ENCODE peak calls at places on chromosomes 6 and 20, in four cellular contexts. One of them, this sample, is unnamed.
A peak's percentile ranks its signal among the peaks of the same experiment; 100 is the strongest.

GRCh38 chr20:46199198-46199597 is 81.1 kb downstream of the CD40 start:
- DNase-seq in K562: peak; percentile 67
- DNase-seq in GM12878: no peak
- DNase-seq in HepG2: no peak
- DNase-seq in this sample: peak; percentile 95

GRCh38 chr6:56144538-56145324 is 102.6 kb downstream of the COL21A1 start:
- DNase-seq in K562: no peak
- DNase-seq in GM12878: no peak
- DNase-seq in HepG2: no peak
- DNase-seq in this sample: no peak

GRCh38 chr6:116208056-116208785 is 45.7 kb downstream of the TSPYL4 start:
- DNase-seq in K562: no peak
- DNase-seq in GM12878: no peak
- DNase-seq in HepG2: no peak
- DNase-seq in this sample: no peak

GRCh38 chr6:125781307-125781868 is 9.4 kb upstream of the NCOA7 start:
- DNase-seq in K562: peak; percentile 44
- DNase-seq in GM12878: no peak
- DNase-seq in HepG2: no peak
- DNase-seq in this sample: peak; percentile 22

GRCh38 chr20:21618697-21619421 is 86.6 kb upstream of the PAX1 start:
- DNase-seq in K562: peak; percentile 6
- DNase-seq in GM12878: peak; percentile 17
- DNase-seq in HepG2: no peak
- DNase-seq in this sample: no peak

GRCh38 chr6:2126351-2126750 is 119.1 kb downstream of the GMDS start:
- DNase-seq in K562: no peak
- DNase-seq in GM12878: no peak
- DNase-seq in HepG2: no peak
- DNase-seq in this sample: no peak

GRCh38 chr6:1015819-1016218 is 296.1 kb upstream of the FOXQ1 start:
- DNase-seq in K562: peak; percentile 6
- DNase-seq in GM12878: no peak
- DNase-seq in HepG2: peak; percentile 64
- DNase-seq in this sample: no peak

GRCh38 chr6:167475947-167476346 is 151.1 kb downstream of the TTLL2 start:
- DNase-seq in K562: no peak
- DNase-seq in GM12878: no peak
- DNase-seq in HepG2: no peak
- DNase-seq in this sample: peak; percentile 72

GRCh38 chr6:170307080-170307545 is 555 bp downstream of the FAM120B start:
- DNase-seq in K562: no peak
- DNase-seq in GM12878: no peak
- DNase-seq in HepG2: no peak
- DNase-seq in this sample: no peak

GRCh38 chr6:18203786-18204185 is 48.6 kb downstream of the KDM1B start:
- DNase-seq in K562: no peak
- DNase-seq in GM12878: no peak
- DNase-seq in HepG2: no peak
- DNase-seq in this sample: no peak

GRCh38 chr6:2848851-2849250 is 7.2 kb upstream of the SERPINB1 start:
- DNase-seq in K562: peak; percentile 79
- DNase-seq in GM12878: no peak
- DNase-seq in HepG2: no peak
- DNase-seq in this sample: peak; percentile 84

GRCh38 chr6:17917837-17918763 is 69.3 kb downstream of the KIF13A start:
- DNase-seq in K562: no peak
- DNase-seq in GM12878: no peak
- DNase-seq in HepG2: no peak
- DNase-seq in this sample: no peak

GRCh38 chr20:51042064-51042463 is 19.2 kb upstream of the KCNG1 start:
- DNase-seq in K562: no peak
- DNase-seq in GM12878: no peak
- DNase-seq in HepG2: no peak
- DNase-seq in this sample: peak; percentile 47

GRCh38 chr6:115404451-115404850 is 656.2 kb downstream of the FRK start:
- DNase-seq in K562: no peak
- DNase-seq in GM12878: no peak
- DNase-seq in HepG2: no peak
- DNase-seq in this sample: no peak

GRCh38 chr6:101613556-101613955 is 220.0 kb downstream of the GRIK2 start:
- DNase-seq in K562: no peak
- DNase-seq in GM12878: no peak
- DNase-seq in HepG2: no peak
- DNase-seq in this sample: no peak

GRCh38 chr6:150865043-150865405 is 478 bp upstream of the MTHFD1L start:
- DNase-seq in K562: no peak
- DNase-seq in GM12878: no peak
- DNase-seq in HepG2: no peak
- DNase-seq in this sample: no peak

GRCh38 chr6:170344631-170345576 is 38.3 kb downstream of the FAM120B start:
- DNase-seq in K562: peak; percentile 32
- DNase-seq in GM12878: peak; percentile 20
- DNase-seq in HepG2: peak; percentile 55
- DNase-seq in this sample: no peak

GRCh38 chr6:144652292-144652891 is 367.3 kb downstream of the UTRN start:
- DNase-seq in K562: no peak
- DNase-seq in GM12878: no peak
- DNase-seq in HepG2: peak; percentile 89
- DNase-seq in this sample: no peak

GRCh38 chr20:12969071-12969669 is 39.6 kb upstream of the SPTLC3 start:
- DNase-seq in K562: no peak
- DNase-seq in GM12878: no peak
- DNase-seq in HepG2: peak; percentile 47
- DNase-seq in this sample: no peak

GRCh38 chr20:8798505-8798904 is 270.4 kb upstream of the PLCB4 start:
- DNase-seq in K562: no peak
- DNase-seq in GM12878: no peak
- DNase-seq in HepG2: no peak
- DNase-seq in this sample: no peak

GRCh38 chr20:16243470-16243869 is 329.8 kb downstream of the KIF16B start:
- DNase-seq in K562: no peak
- DNase-seq in GM12878: no peak
- DNase-seq in HepG2: peak; percentile 22
- DNase-seq in this sample: no peak

GRCh38 chr20:17960927-17961599 is 7.5 kb downstream of the SNX5 start:
- DNase-seq in K562: no peak
- DNase-seq in GM12878: no peak
- DNase-seq in HepG2: peak; percentile 91
- DNase-seq in this sample: no peak

GRCh38 chr6:144797881-144798589 is 512.9 kb downstream of the UTRN start:
- DNase-seq in K562: no peak
- DNase-seq in GM12878: no peak
- DNase-seq in HepG2: no peak
- DNase-seq in this sample: no peak

GRCh38 chr6:87155920-87156600 is 695 bp downstream of the ZNF292 start:
- DNase-seq in K562: peak; percentile 74
- DNase-seq in GM12878: no peak
- DNase-seq in HepG2: peak; percentile 39
- DNase-seq in this sample: peak; percentile 85

GRCh38 chr20:1185781-1186334 is 1.1 kb upstream of the TMEM74B start:
- DNase-seq in K562: peak; percentile 83
- DNase-seq in GM12878: no peak
- DNase-seq in HepG2: peak; percentile 63
- DNase-seq in this sample: peak; percentile 81

GRCh38 chr6:109454483-109455160 is 950 bp downstream of the MICAL1 start:
- DNase-seq in K562: no peak
- DNase-seq in GM12878: peak; percentile 48
- DNase-seq in HepG2: no peak
- DNase-seq in this sample: peak; percentile 48

GRCh38 chr6:167932468-167933276 is 64.8 kb upstream of the KIF25 start:
- DNase-seq in K562: no peak
- DNase-seq in GM12878: no peak
- DNase-seq in HepG2: peak; percentile 88
- DNase-seq in this sample: no peak

GRCh38 chr6:44022296-44022661 is 105.0 kb downstream of the MRPL14 start:
- DNase-seq in K562: no peak
- DNase-seq in GM12878: no peak
- DNase-seq in HepG2: no peak
- DNase-seq in this sample: no peak

GRCh38 chr6:145829102-145829501 is 14.5 kb upstream of the FBXO30 start:
- DNase-seq in K562: no peak
- DNase-seq in GM12878: no peak
- DNase-seq in HepG2: no peak
- DNase-seq in this sample: peak; percentile 15

GRCh38 chr20:63080811-63081210 is 74.0 kb upstream of the BHLHE23 start:
- DNase-seq in K562: no peak
- DNase-seq in GM12878: no peak
- DNase-seq in HepG2: no peak
- DNase-seq in this sample: no peak
- TF ChIP-seq POLR2AphosphoS5 in K562: no peak
- TF ChIP-seq POLR2AphosphoS5 in GM12878: no peak
- TF ChIP-seq POLR2AphosphoS5 in HepG2: no peak
- TF ChIP-seq POLR2AphosphoS5 in this sample: no peak

DNA sequence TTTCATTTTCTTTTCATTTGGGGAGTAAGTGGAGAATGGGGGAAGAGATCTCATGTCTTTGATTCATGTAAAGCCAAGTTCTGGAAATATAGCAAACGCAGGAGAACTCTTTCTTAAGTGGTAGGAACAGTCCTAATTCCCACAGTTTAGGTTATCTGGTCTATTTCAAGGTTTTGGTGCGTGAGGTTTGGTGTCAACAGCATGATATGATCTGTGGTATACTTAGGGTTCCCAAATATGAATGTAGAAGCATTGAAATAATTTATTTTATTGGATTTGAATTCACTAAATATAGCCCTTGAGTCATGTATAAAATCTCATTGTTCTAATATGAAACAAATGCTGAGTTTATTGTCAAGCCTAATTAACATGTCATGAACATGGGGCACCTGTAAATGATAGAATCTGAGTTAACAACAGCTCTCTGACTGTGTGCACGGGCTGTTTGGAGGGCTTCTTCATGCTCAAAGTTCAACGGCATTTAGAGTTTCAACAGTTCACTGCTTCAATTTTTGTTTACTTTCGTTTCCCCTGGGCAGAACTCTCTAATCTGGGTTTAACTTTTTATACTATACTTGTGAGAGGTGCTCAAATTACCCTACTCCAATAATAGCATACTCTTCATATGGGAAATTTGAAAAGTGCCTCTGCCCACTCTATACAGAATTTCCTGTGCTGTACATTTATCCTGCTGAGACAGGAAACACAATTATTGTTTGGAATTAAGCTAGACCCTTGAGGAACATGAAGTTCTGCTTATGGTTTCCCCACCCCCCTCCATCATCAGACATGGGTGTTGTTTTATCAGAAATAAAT is 236.3 kb upstream of the ZNF217 start:
- DNase-seq in K562: peak; percentile 30
- DNase-seq in GM12878: no peak
- DNase-seq in HepG2: peak; percentile 94
- DNase-seq in this sample: no peak
- H3K4me1 ChIP-seq in K562: no peaks in the 10 kb centered on the region
- H3K4me1 ChIP-seq in GM12878: peaks cover 48% of the 10 kb centered on the region
- H3K4me1 ChIP-seq in HepG2: peaks cover 64% of the 10 kb centered on the region
- H3K4me1 ChIP-seq in this sample: peaks cover 39% of the 10 kb centered on the region

DNA sequence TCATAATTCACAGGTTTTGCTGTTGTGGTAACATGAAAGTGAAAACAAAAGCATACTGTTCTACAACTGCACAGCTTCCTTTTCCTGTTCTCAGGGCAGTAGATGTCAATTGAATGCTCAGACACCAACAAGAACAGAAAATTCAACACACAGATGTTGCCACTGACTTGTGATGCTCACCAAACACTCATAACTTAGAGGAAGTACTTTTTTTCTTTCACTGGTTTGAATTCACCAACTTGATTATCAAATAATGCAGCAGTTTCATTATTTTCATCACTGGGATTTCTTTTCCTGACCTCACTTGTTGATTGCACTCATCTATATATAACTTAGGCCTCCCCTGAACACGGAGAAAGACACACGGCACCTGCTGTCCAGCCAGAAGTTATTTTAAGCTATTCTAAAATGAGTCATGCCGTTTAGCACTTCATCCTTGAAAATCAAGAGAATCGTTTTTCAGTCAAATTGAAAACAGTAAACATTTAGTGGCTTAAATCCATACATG is 957 bp downstream of the TXLNB start:
- DNase-seq in K562: no peak
- DNase-seq in GM12878: peak; percentile 88
- DNase-seq in HepG2: no peak
- DNase-seq in this sample: no peak
- TF ChIP-seq JUNB in K562: no peak
- TF ChIP-seq JUNB in GM12878: peak; percentile 93
- TF ChIP-seq JUNB in HepG2: no peak
- TF ChIP-seq JUNB in this sample: no peak

GRCh38 chr6:29589423-29590048 is 4.6 kb downstream of the OR2H2 start:
- DNase-seq in K562: peak; percentile 74
- DNase-seq in GM12878: peak; percentile 12
- DNase-seq in HepG2: peak; percentile 40
- DNase-seq in this sample: peak; percentile 78
- TF ChIP-seq POLR2AphosphoS5 in K562: no peak
- TF ChIP-seq POLR2AphosphoS5 in GM12878: no peak
- TF ChIP-seq POLR2AphosphoS5 in HepG2: no peak
- TF ChIP-seq POLR2AphosphoS5 in this sample: no peak

GRCh38 chr6:15110721-15111354 is 135.0 kb upstream of the JARID2 start:
- DNase-seq in K562: no peak
- DNase-seq in GM12878: no peak
- DNase-seq in HepG2: no peak
- DNase-seq in this sample: no peak

GRCh38 chr6:15107644-15108382 is 138.1 kb upstream of the JARID2 start:
- DNase-seq in K562: no peak
- DNase-seq in GM12878: no peak
- DNase-seq in HepG2: no peak
- DNase-seq in this sample: no peak

GRCh38 chr6:15109338-15110090 is 136.4 kb upstream of the JARID2 start:
- DNase-seq in K562: no peak
- DNase-seq in GM12878: no peak
- DNase-seq in HepG2: no peak
- DNase-seq in this sample: no peak

GRCh38 chr6:15108383-15108715 is 137.5 kb upstream of the JARID2 start:
- DNase-seq in K562: no peak
- DNase-seq in GM12878: no peak
- DNase-seq in HepG2: no peak
- DNase-seq in this sample: no peak

GRCh38 chr6:15106958-15107643 is 138.8 kb upstream of the JARID2 start:
- DNase-seq in K562: peak; percentile 80
- DNase-seq in GM12878: no peak
- DNase-seq in HepG2: no peak
- DNase-seq in this sample: no peak
- H3K4me1 ChIP-seq in K562: peaks cover 11% of the 10 kb centered on the region
- H3K4me1 ChIP-seq in GM12878: no peaks in the 10 kb centered on the region
- H3K4me1 ChIP-seq in HepG2: no peaks in the 10 kb centered on the region
- H3K4me1 ChIP-seq in this sample: no peaks in the 10 kb centered on the region

This sample was measured in GM23338.